ENCODE peak calls at places on chromosome 6, in eight cellular contexts. T is psoas muscle, L is astrocyte of the spinal cord, V is fibroblast of the aortic adventitia, P is upper lobe of right lung, U is Peyer's patch, C is body of pancreas, M is neuronal stem cell. Z is an unnamed sample.

GRCh38 chr6:85416049-85416448 is 33.8 kb upstream of the NT5E start:
- DNase-seq in V (no peak), C (no peak), U (no peak), T (no peak), P (no peak), L (no peak), M (no peak), Z (peak)

GRCh38 chr6:18595774-18596528 is 208.8 kb downstream of the RNF144B start:
- DNase-seq in M (peak), U (peak), T (no peak), L (peak), V (peak), P (no peak), C (peak), Z (peak)

GRCh38 chr6:150380256-150380655 is 11.4 kb downstream of the IYD start:
- DNase-seq in L (peak), P (no peak), U (no peak), C (no peak), V (peak), M (no peak), T (no peak), Z (peak)

GRCh38 chr6:122677436-122677835 is 67.2 kb downstream of the PKIB start:
- DNase-seq in V (no peak), T (no peak), P (no peak), M (no peak), U (no peak), C (no peak), L (no peak), Z (no peak)

GRCh38 chr6:107763959-107764358 is 60.2 kb downstream of the SCML4 start:
- DNase-seq in V (peak), L (peak), M (no peak), T (no peak), C (no peak), U (no peak), P (no peak), Z (peak)

GRCh38 chr6:11632795-11633511 is 95.4 kb downstream of the TMEM170B start:
- DNase-seq in U (no peak), M (no peak), C (peak), V (peak), L (peak), T (no peak), P (no peak), Z (peak)

GRCh38 chr6:164927288-164928040 is 381.9 kb downstream of the C6orf118 start:
- DNase-seq in C (peak), M (peak), V (peak), T (peak), L (peak), U (no peak), P (peak), Z (peak)

GRCh38 chr6:119446623-119447008 is 97.1 kb upstream of the MAN1A1 start:
- DNase-seq in U (no peak), C (peak), L (peak), V (peak), M (no peak), P (no peak), T (no peak), Z (peak)

GRCh38 chr6:167987811-167988495 is 9.5 kb upstream of the KIF25 start:
- DNase-seq in L (no peak), T (no peak), M (no peak), C (no peak), U (no peak), V (no peak), P (no peak), Z (no peak)

GRCh38 chr6:36127462-36128016 is 2.8 kb upstream of the MAPK13 start:
- DNase-seq in M (no peak), C (peak), U (no peak), P (peak), V (peak), L (peak), T (peak), Z (peak)

GRCh38 chr6:19866900-19867627 is 29.9 kb downstream of the ID4 start:
- DNase-seq in L (peak), P (no peak), V (no peak), M (no peak), U (no peak), C (no peak), T (no peak), Z (peak)

GRCh38 chr6:100300221-100300736 is 164.4 kb downstream of the SIM1 start:
- DNase-seq in U (no peak), L (peak), M (no peak), P (no peak), C (no peak), T (no peak), V (peak), Z (peak)

GRCh38 chr6:147507162-147508072 is 1.1 kb upstream of the SAMD5 start:
- DNase-seq in M (peak), U (no peak), T (peak), C (no peak), P (peak), V (peak), L (peak), Z (peak)

GRCh38 chr6:54431466-54431865 is 123.2 kb downstream of the TINAG start:
- DNase-seq in P (no peak), U (no peak), M (no peak), V (peak), L (no peak), T (no peak), C (no peak), Z (peak)

GRCh38 chr6:134795696-134796095 is 154.2 kb downstream of the ALDH8A1 start:
- DNase-seq in L (peak), C (no peak), M (peak), T (no peak), P (no peak), V (peak), U (no peak), Z (no peak)

GRCh38 chr6:126076992-126077664 is 90.8 kb downstream of the TRMT11 start:
- DNase-seq in U (no peak), P (no peak), L (no peak), M (no peak), C (no peak), V (peak), T (no peak), Z (no peak)

GRCh38 chr6:158654498-158654897 is 4.6 kb downstream of the SYTL3 start:
- DNase-seq in V (peak), L (peak), C (peak), P (peak), T (peak), M (no peak), U (peak), Z (peak)

GRCh38 chr6:46452312-46452917 is 38.8 kb downstream of the RCAN2 start:
- DNase-seq in P (no peak), U (no peak), L (no peak), M (no peak), V (peak), C (no peak), T (no peak), Z (peak)

GRCh38 chr6:13760948-13761347 is 49.3 kb upstream of the RANBP9 start:
- DNase-seq in C (peak), L (no peak), T (no peak), M (no peak), U (no peak), P (no peak), V (peak), Z (peak)

GRCh38 chr6:134216304-134217029 is 101.4 kb downstream of the SGK1 start:
- DNase-seq in P (no peak), C (no peak), T (no peak), V (no peak), U (no peak), M (no peak), L (no peak), Z (no peak)

GRCh38 chr6:15325540-15325955 is 79.7 kb downstream of the JARID2 start:
- DNase-seq in U (no peak), V (no peak), C (no peak), P (no peak), L (no peak), T (no peak), M (no peak), Z (no peak)

GRCh38 chr6:15324427-15324985 is 78.6 kb downstream of the JARID2 start:
- DNase-seq in C (no peak), U (no peak), M (no peak), P (no peak), T (no peak), L (no peak), V (no peak), Z (peak)

GRCh38 chr6:15329154-15329781 is 83.4 kb downstream of the JARID2 start:
- DNase-seq in P (no peak), C (peak), V (peak), T (no peak), M (no peak), U (no peak), L (peak), Z (peak)

GRCh38 chr6:15327271-15327670 is 81.4 kb downstream of the JARID2 start:
- DNase-seq in V (peak), C (peak), L (no peak), M (no peak), U (no peak), P (no peak), T (no peak), Z (no peak)

GRCh38 chr6:15326072-15326614 is 80.3 kb downstream of the JARID2 start:
- DNase-seq in P (no peak), V (no peak), C (no peak), M (no peak), L (no peak), U (no peak), T (no peak), Z (no peak)
- H3K4me3 ChIP-seq in P (no peak), V (no peak), C (no peak), M (no peak), L (no peak), U (no peak), T (no peak), Z (no peak)

GRCh38 chr6:37222992-37223391 is 34.6 kb upstream of the TBC1D22B start:
- DNase-seq in P (no peak), T (no peak), U (no peak), V (no peak), C (no peak), L (no peak), M (no peak), Z (no peak)

GRCh38 chr6:37218501-37218900 is 39.1 kb upstream of the TBC1D22B start:
- DNase-seq in U (no peak), V (no peak), C (no peak), T (no peak), P (no peak), L (no peak), M (no peak), Z (no peak)

GRCh38 chr6:37218061-37218460 is 39.5 kb upstream of the TBC1D22B start:
- DNase-seq in T (no peak), L (no peak), P (no peak), M (no peak), U (no peak), V (no peak), C (no peak), Z (no peak)

GRCh38 chr6:37222125-37222967 is 35.2 kb upstream of the TBC1D22B start:
- DNase-seq in C (peak), L (peak), U (peak), M (peak), T (peak), P (peak), V (peak), Z (peak)

DNA sequence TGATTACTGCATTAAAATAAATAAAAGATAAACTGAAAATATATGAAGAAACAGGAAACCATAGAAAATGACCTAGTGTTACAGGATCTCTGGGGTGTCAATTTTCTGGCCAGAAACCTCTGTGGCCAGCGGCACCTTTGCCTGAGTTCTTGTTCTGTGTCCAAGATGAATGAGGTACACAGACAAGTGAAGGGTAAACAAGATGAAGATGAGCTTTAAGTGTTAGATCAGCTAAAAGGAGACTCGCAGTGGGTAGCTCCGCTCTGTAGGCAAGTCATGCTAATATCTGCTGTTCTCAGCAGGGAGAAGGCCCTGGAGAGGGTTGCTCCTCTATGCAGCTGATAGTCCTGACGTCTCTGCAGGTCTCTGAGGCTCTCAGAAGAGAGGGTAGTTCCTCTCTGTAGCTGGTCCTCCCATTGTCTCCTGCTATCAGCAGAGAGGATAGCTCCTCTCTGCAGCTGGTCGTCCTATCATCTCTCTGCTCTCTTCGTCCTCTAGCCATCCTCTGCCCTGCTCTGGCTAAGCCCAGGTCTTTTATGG is 35.9 kb upstream of the TBC1D22B start:
- DNase-seq in P (no peak), C (no peak), L (no peak), U (no peak), M (no peak), V (no peak), T (no peak), Z (no peak)
- H3K4me3 ChIP-seq in P (peak), C (no peak), L (peak), U (peak), M (peak), V (peak), T (peak), Z (peak)

GRCh38 chr6:32844839-32845372 is 1.1 kb upstream of the PSMB8 start:
- DNase-seq in U (no peak), C (no peak), M (no peak), T (no peak), L (no peak), P (no peak), V (no peak), Z (no peak)
- H3K4me3 ChIP-seq in U (peak), C (peak), M (peak), T (peak), L (peak), P (peak), V (peak), Z (peak)

DNA sequence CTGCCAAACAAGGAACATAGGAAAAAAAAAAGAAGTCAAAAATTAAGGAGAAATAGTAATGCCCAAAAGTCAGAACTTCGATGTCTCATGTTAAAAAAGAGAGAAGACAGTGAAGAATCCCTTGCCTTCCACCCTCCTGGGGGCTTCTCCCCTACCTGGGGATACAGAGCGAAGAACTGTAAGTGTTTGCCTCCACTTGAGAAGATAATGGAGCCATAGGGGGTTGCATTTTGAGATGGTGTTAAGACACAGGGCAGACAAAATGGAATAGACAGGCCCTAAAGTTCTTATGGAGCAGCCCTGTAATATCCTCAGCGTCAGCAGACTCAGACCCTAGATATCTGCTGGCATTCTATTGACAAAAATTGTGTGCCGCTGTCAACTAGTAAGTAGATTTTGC is 222.2 kb upstream of the MAP3K7 start:
- DNase-seq in T (no peak), M (no peak), C (no peak), V (no peak), U (no peak), P (no peak), L (no peak), Z (no peak)
- H3K4me3 ChIP-seq in T (no peak), M (no peak), C (no peak), V (no peak), U (no peak), P (no peak), L (no peak), Z (no peak)

DNA sequence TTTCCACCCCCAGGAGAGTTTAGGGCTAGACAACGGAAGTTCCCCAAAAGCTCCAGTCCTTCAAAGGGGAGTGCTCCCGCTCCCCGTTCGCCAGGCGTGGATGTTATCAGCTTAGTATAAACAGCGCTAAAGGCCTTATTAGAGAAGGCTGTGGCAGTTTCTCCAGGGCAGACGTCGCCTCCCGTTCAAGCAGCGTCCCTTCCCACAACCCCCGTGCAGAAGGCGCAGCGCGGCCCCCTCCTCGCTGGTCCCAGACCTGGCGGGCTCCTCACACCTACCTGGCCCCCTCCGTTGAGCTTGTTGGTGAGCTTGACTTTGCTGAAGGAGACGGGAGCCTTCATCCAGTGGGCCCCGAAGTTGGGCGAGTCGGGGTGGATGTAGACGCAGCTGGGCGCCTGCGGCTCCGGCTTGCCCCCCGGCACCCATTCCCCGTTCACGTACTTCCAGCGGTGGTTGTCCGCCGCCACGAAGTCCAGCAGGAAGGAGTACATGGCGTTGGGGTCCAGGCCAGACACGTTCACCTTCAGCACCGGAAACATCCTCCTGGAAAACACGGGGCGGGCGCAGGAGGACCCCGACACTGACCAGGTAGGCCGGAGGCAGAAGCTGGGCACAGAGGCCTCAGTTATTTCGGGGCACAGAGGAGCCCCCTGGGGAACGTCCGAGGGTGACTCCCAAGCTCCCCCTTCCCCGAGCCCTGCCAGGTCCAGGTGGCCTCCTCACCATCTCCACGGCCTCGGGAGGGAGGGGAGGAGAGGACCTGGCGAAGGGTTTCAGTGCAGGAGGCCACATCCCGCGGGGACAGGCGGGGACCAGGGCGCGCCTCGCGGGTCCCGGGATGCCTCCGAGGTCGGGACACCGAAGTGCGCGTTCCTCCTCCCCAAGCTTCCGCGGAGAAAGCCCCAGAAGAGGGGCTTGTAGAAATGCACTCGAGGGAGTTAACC is 1.1 kb downstream of the TBXT start:
- DNase-seq in L (no peak), P (no peak), U (no peak), C (no peak), V (no peak), M (no peak), T (no peak), Z (no peak)
- H3K4me3 ChIP-seq in L (no peak), P (no peak), U (no peak), C (no peak), V (no peak), M (no peak), T (no peak), Z (no peak)

GRCh38 chr6:142940487-142940886 is 4.5 kb downstream of the HIVEP2 start:
- DNase-seq in C (no peak), L (peak), T (no peak), V (peak), P (no peak), M (no peak), U (no peak), Z (peak)

GRCh38 chr6:142941018-142941417 is 4.0 kb downstream of the HIVEP2 start:
- DNase-seq in U (no peak), V (no peak), L (no peak), M (no peak), P (no peak), T (no peak), C (no peak), Z (no peak)

GRCh38 chr6:142943746-142944125 is 1.2 kb downstream of the HIVEP2 start:
- DNase-seq in T (no peak), P (no peak), C (no peak), V (peak), U (peak), L (peak), M (peak), Z (peak)

GRCh38 chr6:142942805-142943227 is 2.2 kb downstream of the HIVEP2 start:
- DNase-seq in L (peak), T (no peak), V (peak), U (no peak), P (no peak), C (no peak), M (no peak), Z (peak)

GRCh38 chr6:142942238-142942637 is 2.7 kb downstream of the HIVEP2 start:
- DNase-seq in C (no peak), M (no peak), T (no peak), L (no peak), P (no peak), U (no peak), V (no peak), Z (no peak)
- H3K4me3 ChIP-seq in C (no peak), M (no peak), T (peak), L (no peak), P (no peak), U (no peak), V (no peak), Z (no peak)

GRCh38 chr6:81751388-81752083 is 945 bp downstream of the TENT5A start:
- DNase-seq in U (peak), M (peak), L (peak), P (peak), C (peak), V (peak), T (peak), Z (peak)

GRCh38 chr6:81749704-81750103 is 2.8 kb downstream of the TENT5A start:
- DNase-seq in V (peak), T (no peak), P (no peak), L (no peak), C (no peak), U (no peak), M (no peak), Z (no peak)

GRCh38 chr6:81750660-81751387 is 1.7 kb downstream of the TENT5A start:
- DNase-seq in V (peak), L (no peak), U (no peak), P (no peak), M (no peak), C (no peak), T (no peak), Z (peak)

GRCh38 chr6:81748946-81749345 is 3.5 kb downstream of the TENT5A start:
- DNase-seq in V (peak), C (no peak), T (no peak), M (no peak), L (no peak), P (no peak), U (no peak), Z (peak)

DNA sequence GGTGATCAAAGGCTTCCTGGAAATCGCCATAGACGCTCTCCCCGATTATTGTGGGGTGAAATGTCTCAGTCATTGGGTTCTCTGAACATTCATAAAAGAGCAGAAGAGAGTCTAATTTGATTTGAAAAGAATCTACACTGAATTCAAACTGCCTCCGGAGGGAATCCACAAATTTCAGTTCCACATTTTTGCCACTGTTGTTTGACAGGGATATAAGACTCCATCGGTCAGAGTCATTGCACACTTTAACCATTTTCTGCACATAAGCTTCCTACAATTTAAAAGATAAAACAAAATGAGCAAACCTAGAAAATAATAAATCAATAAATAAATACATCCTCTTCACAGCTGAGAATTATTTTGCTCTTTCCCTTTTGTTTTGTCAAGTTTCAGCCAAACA is 2.3 kb downstream of the TENT5A start:
- DNase-seq in V (peak), C (no peak), U (no peak), M (no peak), T (no peak), P (no peak), L (no peak), Z (no peak)
- H3K4me3 ChIP-seq in V (peak), C (no peak), U (peak), M (peak), T (peak), P (peak), L (peak), Z (peak)

DNA sequence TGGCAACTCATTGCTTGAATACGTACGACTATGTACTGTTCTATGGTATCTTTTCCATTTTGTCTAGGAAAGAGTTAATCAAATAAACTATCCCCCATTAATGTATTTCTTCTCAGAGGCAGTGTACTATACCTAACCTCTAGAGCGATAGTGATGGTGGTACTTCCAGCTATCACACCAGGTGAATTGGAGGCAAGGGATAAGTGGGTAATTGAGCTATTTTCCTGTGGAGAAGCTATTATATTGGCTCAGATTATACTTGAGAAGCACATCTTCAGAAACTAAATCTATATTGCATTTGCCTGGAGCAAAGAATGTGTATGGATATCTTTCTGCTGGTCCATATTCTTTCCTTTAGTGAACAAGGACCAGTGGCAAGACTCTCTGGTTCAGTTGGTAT is 430.7 kb upstream of the KHDRBS2 start:
- DNase-seq in T (no peak), L (no peak), C (no peak), U (no peak), M (no peak), V (no peak), P (no peak), Z (no peak)
- H3K4me3 ChIP-seq in T (no peak), L (no peak), C (no peak), U (no peak), M (no peak), V (no peak), P (no peak), Z (no peak)